ENCODE peak calls at places on chromosomes 2 and 18, in five cellular contexts. Z is body of pancreas, M is astrocyte of the cerebellum, I is left lung, J is choroid plexus epithelial cell. O is an unnamed sample.

GRCh38 chr2:235776531-235776930 is 282.7 kb downstream of the AGAP1 start:
- DNase-seq in Z (no peak), M (no peak), I (no peak), J (no peak), O (no peak)

GRCh38 chr2:96495983-96496382 is 9.2 kb downstream of the NEURL3 start:
- DNase-seq in Z (no peak), M (no peak), I (no peak), J (no peak), O (no peak)

GRCh38 chr18:26655010-26655613 is 106.8 kb upstream of the KCTD1 start:
- DNase-seq in Z (no peak), M (no peak), I (no peak), J (peak; percentile 47), O (no peak)

GRCh38 chr2:905833-906140 is 44.9 kb upstream of the SNTG2 start:
- DNase-seq in Z (no peak), M (no peak), I (no peak), J (no peak), O (no peak)

GRCh38 chr2:85699325-85699724 is 5.2 kb downstream of the GNLY start:
- DNase-seq in Z (no peak), M (no peak), I (no peak), J (no peak), O (no peak)

GRCh38 chr18:75235891-75236290 is 25.3 kb downstream of the TSHZ1 start:
- DNase-seq in Z (no peak), M (no peak), I (no peak), J (no peak), O (no peak)

GRCh38 chr2:178082646-178083045 is 10.1 kb upstream of the PDE11A start:
- DNase-seq in Z (no peak), M (no peak), I (no peak), J (no peak), O (no peak)

GRCh38 chr2:165056585-165056984 is 101.3 kb upstream of the SLC38A11 start:
- DNase-seq in Z (no peak), M (no peak), I (no peak), J (no peak), O (no peak)

GRCh38 chr2:215900203-215900611 is 113.1 kb downstream of the MREG start:
- DNase-seq in Z (no peak), M (no peak), I (no peak), J (peak; percentile 44), O (no peak)

GRCh38 chr2:157216421-157216965 is 41.0 kb upstream of the GALNT5 start:
- DNase-seq in Z (no peak), M (no peak), I (no peak), J (no peak), O (no peak)

GRCh38 chr2:159076233-159076632 is 107.8 kb downstream of the TANC1 start:
- DNase-seq in Z (no peak), M (peak; percentile 74), I (no peak), J (peak; percentile 91), O (no peak)

GRCh38 chr2:43169987-43170732 is 56.2 kb downstream of the ZFP36L2 start:
- DNase-seq in Z (peak; percentile 68), M (no peak), I (peak; percentile 80), J (no peak), O (peak; percentile 80)

GRCh38 chr2:163602196-163602595 is 133.6 kb downstream of the FIGN start:
- DNase-seq in Z (no peak), M (no peak), I (no peak), J (no peak), O (no peak)

GRCh38 chr18:55650363-55650870 is 62.4 kb upstream of the TCF4 start:
- DNase-seq in Z (no peak), M (no peak), I (no peak), J (peak; percentile 23), O (no peak)

GRCh38 chr18:9048808-9049494 is 53.5 kb upstream of the NDUFV2 start:
- DNase-seq in Z (no peak), M (no peak), I (no peak), J (peak; percentile 21), O (no peak)

GRCh38 chr2:121650554-121650930 is 1.3 kb upstream of the CLASP1 start:
- DNase-seq in Z (no peak), M (no peak), I (no peak), J (peak; percentile 47), O (peak; percentile 39)

DNA sequence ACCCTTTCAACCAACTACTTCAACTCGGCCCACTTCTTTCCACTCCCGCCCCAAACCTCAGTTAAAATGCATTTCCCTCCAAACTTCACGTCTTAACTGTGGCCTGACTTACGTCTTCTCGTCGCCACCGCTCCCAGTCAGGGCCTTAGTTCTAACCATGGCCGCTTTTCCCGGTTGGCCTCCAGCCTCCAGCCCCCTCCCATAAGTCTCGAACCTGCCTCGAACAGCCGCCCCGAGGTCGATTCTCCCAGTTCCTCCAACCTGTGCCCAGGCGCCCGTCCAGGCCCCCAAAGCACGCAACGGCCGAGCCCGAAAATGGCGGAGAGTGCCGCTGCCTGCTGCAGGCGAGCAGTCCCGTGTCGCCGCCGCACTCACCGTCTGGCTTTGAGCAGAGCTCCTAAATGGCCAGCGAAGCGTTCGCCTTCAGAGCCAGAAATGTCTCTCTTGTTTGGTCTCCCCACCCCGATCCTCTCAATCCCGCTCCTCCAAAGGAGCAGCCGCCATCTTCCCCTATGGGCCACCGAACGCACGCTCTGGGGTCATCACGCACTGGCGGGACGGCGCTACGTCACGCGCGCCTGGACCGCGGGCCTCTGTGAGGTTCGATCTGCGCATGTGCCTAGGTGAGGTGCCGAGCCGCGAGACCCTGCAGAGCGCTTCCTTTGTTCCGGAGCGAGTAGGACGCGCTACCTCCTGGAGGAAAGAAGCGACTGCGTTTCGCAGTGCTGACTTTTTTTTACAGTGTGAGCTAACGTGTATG is at the start of gene WDR33:
- DNase-seq in Z (peak; percentile 93), M (peak; percentile 63), I (peak; percentile 96), J (peak; percentile 87), O (peak; percentile 97)
- TF ChIP-seq CTCF in Z (peak; percentile 38), M (peak; percentile 11), I (no peak), J (peak; percentile 39), O (peak; percentile 31)

GRCh38 chr2:109171444-109172334 is 42.7 kb downstream of the SH3RF3 start:
- DNase-seq in Z (no peak), M (peak; percentile 93), I (no peak), J (peak; percentile 97), O (no peak)
- TF ChIP-seq CTCF in Z (no peak), M (peak; percentile 22), I (no peak), J (peak; percentile 42), O (no peak)

DNA sequence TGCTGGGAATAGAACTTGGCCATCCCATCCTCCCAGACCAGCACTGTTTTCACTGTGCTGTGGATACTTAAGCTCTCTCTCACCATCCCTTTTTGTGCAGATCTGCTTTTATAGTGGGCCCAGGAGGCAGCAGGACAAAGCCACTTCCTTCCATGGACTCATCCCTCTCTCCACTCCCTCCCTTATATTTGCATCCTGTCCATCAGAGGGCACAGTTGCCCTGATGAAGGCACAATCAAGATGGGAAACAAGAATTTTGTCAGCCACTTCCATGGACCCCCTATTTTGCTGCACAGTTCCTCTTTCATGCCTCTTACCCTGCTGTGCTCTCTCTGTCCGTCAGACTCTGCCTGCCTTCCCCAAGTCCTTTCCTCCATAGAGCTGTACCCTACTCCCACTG is 338.7 kb downstream of the HRH4 start:
- DNase-seq in Z (no peak), M (no peak), I (no peak), J (no peak), O (no peak)
- TF ChIP-seq CTCF in Z (no peak), M (no peak), I (no peak), J (no peak), O (no peak)

GRCh38 chr2:34738691-34739090 is 1139.6 kb upstream of the FAM98A start:
- DNase-seq in Z (no peak), M (no peak), I (no peak), J (no peak), O (no peak)
- TF ChIP-seq CTCF in Z (peak; percentile 37), M (no peak), I (no peak), J (no peak), O (no peak)

GRCh38 chr2:37263839-37264238 is 32.4 kb downstream of the NDUFAF7 start:
- DNase-seq in Z (no peak), M (no peak), I (no peak), J (no peak), O (no peak)
- TF ChIP-seq CTCF in Z (no peak), M (no peak), I (no peak), J (no peak), O (no peak)

GRCh38 chr2:56108806-56109205 is 75.0 kb upstream of the CCDC85A start:
- DNase-seq in Z (no peak), M (no peak), I (no peak), J (no peak), O (no peak)
- TF ChIP-seq CTCF in Z (no peak), M (no peak), I (no peak), J (peak; percentile 10), O (no peak)

GRCh38 chr18:44988821-44989587 is 308.3 kb downstream of the SETBP1 start:
- DNase-seq in Z (no peak), M (no peak), I (no peak), J (peak; percentile 20), O (no peak)
- TF ChIP-seq CTCF in Z (no peak), M (no peak), I (no peak), J (no peak), O (no peak)

GRCh38 chr2:27320958-27321543 is 1.8 kb downstream of the MPV17 start:
- DNase-seq in Z (peak; percentile 87), M (peak; percentile 98), I (peak; percentile 83), J (peak; percentile 99), O (no peak)
- TF ChIP-seq CTCF in Z (peak; percentile 68), M (peak; percentile 73), I (no peak), J (peak; percentile 75), O (no peak)